ENCODE peak calls at places on chromosomes 3 and 15, in seven cellular contexts. C is iris pigment epithelial cell; J is A549; F is NCI-H2081 treated with DMSO at 0.1 percent for 48 hours; M is stimulated activated naive CD8-positive, alpha-beta T cell treated with anti-CD3 and anti-CD28 coated beads, Interleukin-15, Interleukin-2, amounts not matched to agents 100 U/mL and 50 U/mL, for 24 hours; V is Kasumi-1; T is ascending aorta. R is an unnamed sample.

GRCh38 chr3:148873270-148873927 is 8.3 kb downstream of the CPA3 start:
- DNase-seq in V (no peak), C (no peak), T (no peak), J (no peak), F (peak; percentile 68), M (no peak), R (no peak)

GRCh38 chr3:175397407-175397806 is 538.3 kb downstream of the NAALADL2 start:
- DNase-seq in J (no peak), V (no peak), C (no peak), M (no peak), T (no peak), F (no peak), R (no peak)

GRCh38 chr3:136135039-136135802 is 60.9 kb downstream of the MSL2 start:
- DNase-seq in F (no peak), M (no peak), T (no peak), J (no peak), V (no peak), C (no peak), R (peak; percentile 76)

GRCh38 chr3:16174976-16175901 is 759 bp downstream of the GALNT15 start:
- DNase-seq in M (no peak), F (no peak), J (no peak), C (no peak), T (no peak), V (no peak), R (no peak)

GRCh38 chr3:188051801-188052228 is 102.1 kb upstream of the LPP start:
- DNase-seq in C (peak; percentile 32), M (no peak), V (no peak), F (no peak), T (peak; percentile 29), J (no peak), R (no peak)

GRCh38 chr3:143856252-143856977 is 8.1 kb upstream of the SLC9A9 start:
- DNase-seq in F (no peak), C (no peak), J (no peak), V (no peak), T (no peak), M (no peak), R (no peak)

GRCh38 chr15:65101418-65101890 is 13.5 kb downstream of the UBAP1L start:
- DNase-seq in T (no peak), V (peak; percentile 14), F (no peak), M (peak; percentile 71), C (peak; percentile 58), J (peak; percentile 68), R (peak; percentile 53)

GRCh38 chr3:196775938-196776337 is 36.3 kb downstream of the PAK2 start:
- DNase-seq in M (no peak), T (no peak), C (no peak), V (peak; percentile 24), J (no peak), F (no peak), R (no peak)

GRCh38 chr3:82505079-82505756 is 743.8 kb upstream of the GBE1 start:
- DNase-seq in F (no peak), J (no peak), V (no peak), C (no peak), M (no peak), T (no peak), R (no peak)

GRCh38 chr15:39302936-39303335 is 277.9 kb upstream of the THBS1 start:
- DNase-seq in T (no peak), M (no peak), C (no peak), F (no peak), J (no peak), V (no peak), R (no peak)

GRCh38 chr3:179069762-179070390 is 1.7 kb downstream of the ZMAT3 start:
- DNase-seq in V (no peak), M (no peak), J (no peak), F (no peak), T (no peak), C (peak; percentile 58), R (no peak)

GRCh38 chr15:62403164-62403809 is 238.2 kb upstream of the C2CD4B start:
- DNase-seq in F (no peak), C (peak; percentile 81), V (no peak), T (no peak), J (no peak), M (no peak), R (no peak)